ENCODE peak calls at places on chromosomes 5 and 9, in five cellular contexts. K is fibroblast of pulmonary artery; N is HFF-Myc; B is adrenal gland; X is CD8-positive, alpha-beta memory T cell. O is an unnamed sample.

GRCh38 chr9:77707696-77708095 is 59.6 kb upstream of the GNA14 start:
- DNase-seq in K (peak), N (peak), B (peak), X (no peak), O (peak)

GRCh38 chr9:83431470-83432060 is 106.6 kb downstream of the FRMD3 start:
- DNase-seq in K (no peak), N (no peak), B (peak), X (no peak), O (no peak)

GRCh38 chr5:79225026-79225425 is 10.9 kb upstream of the JMY start:
- DNase-seq in K (no peak), N (no peak), B (no peak), X (no peak), O (peak)

GRCh38 chr9:88777498-88778312 is 213.6 kb upstream of the S1PR3 start:
- DNase-seq in K (peak), N (no peak), B (peak), X (no peak), O (no peak)

GRCh38 chr9:16337322-16338029 is 533.0 kb downstream of the BNC2 start:
- DNase-seq in K (peak), N (peak), B (peak), X (no peak), O (peak)

GRCh38 chr5:65742565-65743231 is 20.7 kb downstream of the NLN start:
- DNase-seq in K (peak), N (peak), B (peak), X (no peak), O (peak)

GRCh38 chr5:146565764-146566163 is 49.8 kb upstream of the GPR151 start:
- DNase-seq in K (peak), N (peak), B (peak), X (peak), O (peak)

GRCh38 chr5:76785493-76785892 is 33.3 kb upstream of the F2RL1 start:
- DNase-seq in K (peak), N (no peak), B (no peak), X (no peak), O (no peak)

GRCh38 chr5:146765089-146765832 is 113.3 kb downstream of the PPP2R2B start:
- DNase-seq in K (no peak), N (no peak), B (no peak), X (no peak), O (no peak)

GRCh38 chr9:14366071-14366470 is 52.1 kb upstream of the NFIB start:
- DNase-seq in K (peak), N (peak), B (no peak), X (no peak), O (peak)

GRCh38 chr9:114774504-114774903 is 31.3 kb downstream of the TNFSF15 start:
- DNase-seq in K (no peak), N (no peak), B (no peak), X (no peak), O (no peak)

GRCh38 chr9:136437839-136438547 is 1.7 kb downstream of the INPP5E start:
- DNase-seq in K (peak), N (no peak), B (no peak), X (peak), O (no peak)

GRCh38 chr5:88660326-88660946 is 222.5 kb downstream of the MEF2C start:
- DNase-seq in K (no peak), N (no peak), B (peak), X (no peak), O (no peak)

GRCh38 chr5:74174366-74174765 is 466.2 kb downstream of the ENC1 start:
- DNase-seq in K (no peak), N (no peak), B (no peak), X (no peak), O (no peak)

GRCh38 chr5:74648835-74649286 is 8.3 kb upstream of the ENC1 start:
- DNase-seq in K (peak), N (peak), B (no peak), X (no peak), O (no peak)

GRCh38 chr9:97430316-97430715 is 18.4 kb downstream of the TDRD7 start:
- DNase-seq in K (no peak), N (no peak), B (no peak), X (no peak), O (no peak)

GRCh38 chr9:16058131-16058549 is 505.3 kb downstream of the CCDC171 start:
- DNase-seq in K (peak), N (peak), B (no peak), X (no peak), O (no peak)

DNA sequence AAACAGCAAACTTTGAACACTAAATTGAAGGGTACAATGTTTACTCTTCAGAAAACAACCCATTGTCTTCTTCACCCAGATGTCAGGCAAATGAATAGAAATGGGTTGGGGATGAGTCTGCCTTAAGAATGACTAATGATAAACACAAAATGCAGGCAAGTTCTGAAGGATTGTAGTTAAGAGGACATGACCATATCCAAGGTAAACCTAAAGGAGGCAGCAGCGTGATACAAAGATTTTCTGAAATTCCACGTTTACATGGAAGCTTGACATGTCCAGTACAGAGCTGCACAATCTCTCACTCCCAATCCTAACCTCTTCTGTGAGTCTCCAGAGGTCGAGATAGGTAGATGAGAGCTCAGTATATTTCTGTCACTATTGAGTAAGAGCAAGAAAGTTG is 1263.2 kb upstream of the CDH6 start:
- DNase-seq in K (no peak), N (no peak), B (no peak), X (no peak), O (no peak)
- H3K4me3 ChIP-seq in K (no peak), N (no peak), B (no peak), X (no peak), O (no peak)

GRCh38 chr9:132592451-132592850 is 10.0 kb downstream of the BARHL1 start:
- DNase-seq in K (no peak), N (no peak), B (no peak), X (no peak), O (no peak)

GRCh38 chr9:132591244-132591643 is 8.8 kb downstream of the BARHL1 start:
- DNase-seq in K (no peak), N (no peak), B (no peak), X (no peak), O (no peak)

GRCh38 chr9:132590318-132591182 is 8.1 kb downstream of the BARHL1 start:
- DNase-seq in K (no peak), N (no peak), B (no peak), X (no peak), O (no peak)

GRCh38 chr9:132590037-132590317 is 7.6 kb downstream of the BARHL1 start:
- DNase-seq in K (no peak), N (no peak), B (no peak), X (no peak), O (no peak)

GRCh38 chr9:132591751-132592314 is 9.4 kb downstream of the BARHL1 start:
- DNase-seq in K (no peak), N (no peak), B (no peak), X (no peak), O (no peak)
- H3K4me3 ChIP-seq in K (no peak), N (no peak), B (no peak), X (no peak), O (no peak)

GRCh38 chr9:38319496-38320173 is 72.9 kb upstream of the ALDH1B1 start:
- DNase-seq in K (no peak), N (no peak), B (no peak), X (no peak), O (no peak)
- H3K4me3 ChIP-seq in K (no peak), N (no peak), B (peak), X (no peak), O (no peak)

DNA sequence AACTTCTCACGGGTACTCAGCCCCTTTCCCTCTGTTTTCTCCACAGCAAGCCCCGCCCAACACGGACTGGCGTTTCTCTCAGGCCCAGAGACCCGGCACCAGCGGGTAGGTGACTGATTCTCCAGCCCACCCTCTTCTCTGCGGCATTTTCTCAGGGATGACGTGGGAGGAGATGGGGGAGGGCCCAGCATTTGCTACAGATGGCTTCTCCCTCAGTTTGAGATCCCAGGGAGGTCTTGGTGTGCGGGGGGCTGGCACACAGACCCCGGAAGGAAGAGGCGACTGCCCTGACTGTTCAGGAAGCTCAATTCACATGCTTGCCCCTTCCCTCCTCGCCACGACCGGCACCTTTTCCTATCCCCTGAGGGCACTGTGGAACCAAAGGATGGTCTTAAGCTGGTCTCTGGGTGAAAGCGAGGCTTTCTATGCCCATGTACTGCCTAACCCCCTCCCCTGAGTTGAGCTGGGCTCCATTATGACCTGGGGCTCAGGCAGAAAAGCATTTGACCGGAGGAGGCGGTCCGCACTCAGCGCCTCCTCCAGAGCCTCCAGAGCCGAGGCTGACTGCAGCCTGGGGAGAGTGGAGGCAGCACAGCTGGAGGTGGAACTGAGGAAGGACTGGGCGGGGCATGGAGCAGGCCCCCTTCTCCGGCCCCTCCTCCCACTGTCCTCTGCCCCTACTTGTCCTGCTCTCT is 6.0 kb downstream of the PCDHGC5 start:
- DNase-seq in K (no peak), N (no peak), B (no peak), X (no peak), O (no peak)
- H3K4me3 ChIP-seq in K (no peak), N (no peak), B (no peak), X (no peak), O (no peak)

GRCh38 chr5:139696167-139696893 is 48.2 kb downstream of the CXXC5 start:
- DNase-seq in K (no peak), N (no peak), B (no peak), X (no peak), O (no peak)
- H3K4me3 ChIP-seq in K (peak), N (peak), B (peak), X (no peak), O (peak)

GRCh38 chr5:14009575-14009974 is 65.1 kb upstream of the DNAH5 start:
- DNase-seq in K (no peak), N (no peak), B (no peak), X (no peak), O (no peak)
- H3K4me3 ChIP-seq in K (no peak), N (no peak), B (no peak), X (no peak), O (no peak)

GRCh38 chr5:43040287-43041098 is at the start of gene ANXA2R:
- DNase-seq in K (peak), N (peak), B (peak), X (peak), O (peak)
- H3K4me3 ChIP-seq in K (peak), N (peak), B (peak), X (peak), O (peak)

O was measured in AG04450.